ENCODE peak calls at places on chromosomes 12 and 14, in five cellular contexts. K is body of pancreas, T is astrocyte of the spinal cord, W is AG10803, Y is stomach. E is an unnamed sample.

GRCh38 chr12:131617596-131618302 is 93.1 kb upstream of the SFSWAP start:
- DNase-seq in K (no peak), T (no peak), W (no peak), Y (no peak), E (no peak)

GRCh38 chr12:27344760-27345159 is 12.1 kb downstream of the BMAL2 start:
- DNase-seq in K (no peak), T (no peak), W (no peak), Y (no peak), E (no peak)

GRCh38 chr12:304815-305214 is 42.2 kb upstream of the SLC6A13 start:
- DNase-seq in K (no peak), T (peak; percentile 33), W (no peak), Y (no peak), E (peak; percentile 18)

GRCh38 chr12:4272014-4272975 is 1.3 kb upstream of the CCND2 start:
- DNase-seq in K (peak; percentile 75), T (peak; percentile 64), W (no peak), Y (peak; percentile 63), E (peak; percentile 55)

GRCh38 chr12:114913871-114914801 is 230.2 kb upstream of the TBX3 start:
- DNase-seq in K (no peak), T (peak; percentile 70), W (peak; percentile 69), Y (no peak), E (peak; percentile 91)

GRCh38 chr12:28388879-28389278 is 198.6 kb downstream of the CCDC91 start:
- DNase-seq in K (no peak), T (no peak), W (no peak), Y (no peak), E (no peak)

GRCh38 chr14:74879427-74880180 is 2.1 kb upstream of the DLST start:
- DNase-seq in K (no peak), T (no peak), W (no peak), Y (no peak), E (no peak)

GRCh38 chr14:26794731-26795130 is 196.9 kb upstream of the NOVA1 start:
- DNase-seq in K (no peak), T (peak; percentile 40), W (peak; percentile 28), Y (no peak), E (peak; percentile 90)

GRCh38 chr12:116455540-116456306 is 103.5 kb upstream of the MAP1LC3B2 start:
- DNase-seq in K (peak; percentile 49), T (peak; percentile 97), W (peak; percentile 96), Y (peak; percentile 48), E (peak; percentile 98)

GRCh38 chr12:125856899-125857298 is 791.7 kb downstream of the AACS start:
- DNase-seq in K (no peak), T (no peak), W (no peak), Y (no peak), E (no peak)

GRCh38 chr12:79624378-79624777 is 66.4 kb downstream of the PAWR start:
- DNase-seq in K (no peak), T (no peak), W (peak; percentile 37), Y (no peak), E (no peak)

GRCh38 chr14:75724414-75725204 is 63.6 kb downstream of the TTLL5 start:
- DNase-seq in K (no peak), T (no peak), W (no peak), Y (no peak), E (peak; percentile 29)

GRCh38 chr14:21042918-21043317 is 756 bp downstream of the RNASE7 start:
- DNase-seq in K (peak; percentile 65), T (no peak), W (peak; percentile 25), Y (no peak), E (no peak)

GRCh38 chr14:29906256-29906885 is 21.3 kb downstream of the PRKD1 start:
- DNase-seq in K (peak; percentile 62), T (peak; percentile 66), W (no peak), Y (peak; percentile 37), E (peak; percentile 84)

GRCh38 chr12:121811434-121812319 is 7.9 kb downstream of the SETD1B start:
- DNase-seq in K (peak; percentile 77), T (peak; percentile 71), W (peak; percentile 57), Y (peak; percentile 77), E (peak; percentile 61)

GRCh38 chr12:116339800-116340371 is 62.4 kb upstream of the MED13L start:
- DNase-seq in K (no peak), T (no peak), W (peak; percentile 46), Y (no peak), E (peak; percentile 70)

GRCh38 chr14:48805315-48805714 is 780.9 kb downstream of the RPS29 start:
- DNase-seq in K (no peak), T (no peak), W (no peak), Y (no peak), E (no peak)

GRCh38 chr12:6363330-6364036 is 11.9 kb downstream of the SCNN1A start:
- DNase-seq in K (peak; percentile 85), T (peak; percentile 47), W (peak; percentile 59), Y (peak; percentile 84), E (peak; percentile 51)

GRCh38 chr14:93319494-93319893 is 13.3 kb downstream of the BTBD7 start:
- DNase-seq in K (no peak), T (no peak), W (no peak), Y (no peak), E (no peak)

GRCh38 chr12:120775862-120776552 is 50.4 kb downstream of the ACADS start:
- DNase-seq in K (no peak), T (no peak), W (no peak), Y (no peak), E (no peak)

GRCh38 chr12:87469295-87469694 is 559.9 kb downstream of the C12orf50 start:
- DNase-seq in K (no peak), T (no peak), W (no peak), Y (no peak), E (no peak)

GRCh38 chr14:23665302-23666016 is 29.3 kb downstream of the DHRS2 start:
- DNase-seq in K (no peak), T (no peak), W (no peak), Y (no peak), E (peak; percentile 10)

GRCh38 chr14:75317148-75317547 is 38.5 kb downstream of the FOS start:
- DNase-seq in K (no peak), T (no peak), W (no peak), Y (no peak), E (no peak)

GRCh38 chr14:102985665-102986064 is 63.2 kb downstream of the AMN start:
- DNase-seq in K (no peak), T (no peak), W (no peak), Y (no peak), E (no peak)

GRCh38 chr12:132204064-132204821 is 60.0 kb downstream of the NOC4L start:
- DNase-seq in K (no peak), T (no peak), W (peak; percentile 13), Y (no peak), E (peak; percentile 66)

GRCh38 chr12:42625611-42626010 is 36.1 kb upstream of the PRICKLE1 start:
- DNase-seq in K (no peak), T (no peak), W (no peak), Y (no peak), E (no peak)

GRCh38 chr12:57496822-57497221 is 9.0 kb downstream of the MARS1 start:
- DNase-seq in K (no peak), T (no peak), W (no peak), Y (no peak), E (no peak)

GRCh38 chr12:8771072-8771471 is 51.3 kb upstream of the A2ML1 start:
- DNase-seq in K (no peak), T (no peak), W (no peak), Y (no peak), E (no peak)
- TF ChIP-seq CTCF in K (no peak), T (peak; percentile 8), W (no peak), Y (no peak), E (no peak)

GRCh38 chr12:39971348-39971747 is 134.5 kb downstream of the SLC2A13 start:
- DNase-seq in K (no peak), T (no peak), W (no peak), Y (no peak), E (no peak)
- TF ChIP-seq CTCF in K (no peak), T (no peak), W (no peak), Y (no peak), E (no peak)

DNA sequence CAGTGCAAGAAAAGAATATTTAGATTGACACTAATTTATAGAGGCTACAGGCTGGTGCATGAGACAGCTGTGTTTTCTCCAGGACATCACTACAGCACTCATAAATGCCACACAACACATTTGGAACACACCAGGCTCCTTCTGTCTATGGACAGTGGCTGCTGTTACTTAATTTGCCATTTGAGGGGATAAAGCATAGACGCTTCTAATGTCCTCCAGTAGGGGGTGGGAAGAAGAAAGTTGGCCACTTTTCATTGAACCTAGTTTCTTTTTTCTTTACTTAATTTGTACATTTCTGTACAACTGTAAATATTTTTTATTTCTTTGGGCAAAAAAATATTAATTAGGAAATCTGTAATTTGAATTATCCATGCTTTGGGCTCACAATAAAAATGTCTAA is 12.4 kb upstream of the RTN1 start:
- DNase-seq in K (no peak), T (no peak), W (no peak), Y (no peak), E (no peak)
- TF ChIP-seq CTCF in K (no peak), T (peak; percentile 53), W (peak; percentile 33), Y (no peak), E (peak; percentile 39)

GRCh38 chr12:110844551-110845395 is 2.0 kb upstream of the CCDC63 start:
- DNase-seq in K (no peak), T (peak; percentile 20), W (peak; percentile 58), Y (no peak), E (peak; percentile 25)

GRCh38 chr12:110848524-110848923 is 1.7 kb downstream of the CCDC63 start:
- DNase-seq in K (no peak), T (no peak), W (no peak), Y (no peak), E (no peak)

GRCh38 chr12:110849748-110850403 is 3.1 kb downstream of the CCDC63 start:
- DNase-seq in K (no peak), T (no peak), W (no peak), Y (no peak), E (no peak)

GRCh38 chr12:110844131-110844530 is 2.7 kb upstream of the CCDC63 start:
- DNase-seq in K (no peak), T (no peak), W (no peak), Y (no peak), E (no peak)

GRCh38 chr12:110846615-110847566 is at the start of gene CCDC63:
- DNase-seq in K (peak; percentile 29), T (peak; percentile 50), W (peak; percentile 26), Y (peak; percentile 58), E (peak; percentile 33)
- TF ChIP-seq CTCF in K (peak; percentile 43), T (peak; percentile 62), W (peak; percentile 49), Y (peak; percentile 24), E (peak; percentile 24)

DNA sequence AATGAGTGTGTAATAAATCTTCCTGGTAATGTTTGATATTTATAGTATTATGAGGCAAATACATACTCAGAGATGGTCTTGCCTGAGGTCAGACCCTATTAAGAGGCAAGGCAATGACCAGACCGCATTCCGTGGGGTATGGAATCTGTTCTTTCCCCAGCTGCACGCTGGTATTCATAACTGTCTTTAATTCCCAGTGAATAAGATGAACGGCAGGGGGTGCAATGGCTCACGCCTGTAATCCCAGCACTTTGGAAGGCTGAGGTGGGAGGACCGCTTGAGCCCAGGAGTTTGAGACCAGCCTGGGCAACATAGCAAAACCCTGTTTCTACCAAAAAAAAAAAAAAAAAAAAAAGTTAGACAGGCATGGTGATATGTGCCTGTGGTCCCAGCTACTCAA is 44.6 kb downstream of the ERO1A start:
- DNase-seq in K (no peak), T (no peak), W (peak; percentile 2), Y (no peak), E (peak; percentile 2)
- TF ChIP-seq CTCF in K (peak; percentile 23), T (no peak), W (peak; percentile 14), Y (no peak), E (no peak)

E was measured in fibroblast of mammary gland.